ENCODE peak calls at places on chromosome 13, in six cellular contexts. C, X, N, Y, G and L are unnamed samples.

GRCh38 chr13:43572601-43573360 is 214.0 kb downstream of the ENOX1 start:
- DNase-seq in C (no peak), X (no peak), N (no peak), Y (no peak), G (no peak), L (no peak)

GRCh38 chr13:107211073-107211472 is 643.1 kb upstream of the ARGLU1 start:
- DNase-seq in C (peak), X (peak), N (peak), Y (no peak), G (peak), L (peak)

GRCh38 chr13:37175996-37176395 is 70.5 kb upstream of the CSNK1A1L start:
- DNase-seq in C (no peak), X (peak), N (no peak), Y (no peak), G (no peak), L (no peak)

GRCh38 chr13:22369090-22369489 is 698.2 kb downstream of the FGF9 start:
- DNase-seq in C (no peak), X (no peak), N (no peak), Y (no peak), G (no peak), L (no peak)

GRCh38 chr13:73717632-73718031 is 416.6 kb downstream of the KLF12 start:
- DNase-seq in C (no peak), X (peak), N (no peak), Y (no peak), G (no peak), L (peak)

GRCh38 chr13:65553328-65553727 is 1676.8 kb downstream of the PCDH9 start:
- DNase-seq in C (no peak), X (no peak), N (no peak), Y (no peak), G (no peak), L (no peak)

GRCh38 chr13:113061271-113061625 is 44.3 kb upstream of the F7 start:
- DNase-seq in C (no peak), X (no peak), N (no peak), Y (no peak), G (no peak), L (no peak)

GRCh38 chr13:40776681-40777165 is 5.7 kb upstream of the MRPS31 start:
- DNase-seq in C (no peak), X (peak), N (no peak), Y (no peak), G (no peak), L (peak)

GRCh38 chr13:36420437-36420891 is 11.8 kb upstream of the CCNA1 start:
- DNase-seq in C (peak), X (peak), N (peak), Y (peak), G (peak), L (peak)

GRCh38 chr13:49858183-49858856 is 65.8 kb upstream of the KPNA3 start:
- DNase-seq in C (peak), X (no peak), N (peak), Y (no peak), G (no peak), L (no peak)

GRCh38 chr13:23428183-23428528 is 5.3 kb downstream of the SACS start:
- DNase-seq in C (no peak), X (peak), N (no peak), Y (no peak), G (peak), L (no peak)

GRCh38 chr13:80556291-80556690 is 215.4 kb upstream of the SPRY2 start:
- DNase-seq in C (no peak), X (peak), N (no peak), Y (no peak), G (peak), L (no peak)

GRCh38 chr13:103515410-103515809 is 449.2 kb upstream of the SLC10A2 start:
- DNase-seq in C (no peak), X (no peak), N (no peak), Y (no peak), G (no peak), L (no peak)

GRCh38 chr13:19982447-19983043 is 24.0 kb downstream of the ZMYM2 start:
- DNase-seq in C (no peak), X (no peak), N (no peak), Y (no peak), G (peak), L (no peak)

GRCh38 chr13:60538566-60538965 is 141.5 kb downstream of the TDRD3 start:
- DNase-seq in C (no peak), X (no peak), N (no peak), Y (no peak), G (no peak), L (no peak)

GRCh38 chr13:95641291-95641811 is 3.2 kb downstream of the DZIP1 start:
- DNase-seq in C (peak), X (peak), N (no peak), Y (no peak), G (no peak), L (no peak)

GRCh38 chr13:35499131-35500051 is 22.9 kb upstream of the MAB21L1 start:
- DNase-seq in C (no peak), X (no peak), N (no peak), Y (no peak), G (no peak), L (no peak)

GRCh38 chr13:25738342-25738771 is 313.5 kb downstream of the SHISA2 start:
- DNase-seq in C (no peak), X (peak), N (no peak), Y (no peak), G (no peak), L (peak)

GRCh38 chr13:101875091-101875490 is 422.6 kb downstream of the ITGBL1 start:
- DNase-seq in C (no peak), X (no peak), N (no peak), Y (no peak), G (no peak), L (no peak)

GRCh38 chr13:110499621-110500281 is 61.8 kb downstream of the RAB20 start:
- DNase-seq in C (peak), X (no peak), N (no peak), Y (no peak), G (no peak), L (no peak)

GRCh38 chr13:20337894-20338551 is 105.9 kb upstream of the GJB6 start:
- DNase-seq in C (no peak), X (no peak), N (no peak), Y (peak), G (no peak), L (peak)

GRCh38 chr13:60397693-60398437 is 845 bp downstream of the TDRD3 start:
- DNase-seq in C (peak), X (peak), N (peak), Y (no peak), G (no peak), L (peak)

GRCh38 chr13:32001392-32001768 is 30.2 kb upstream of the FRY start:
- DNase-seq in C (peak), X (peak), N (peak), Y (no peak), G (peak), L (peak)

GRCh38 chr13:83984793-83985192 is 102.5 kb upstream of the SLITRK1 start:
- DNase-seq in C (no peak), X (no peak), N (no peak), Y (no peak), G (no peak), L (no peak)

GRCh38 chr13:110371550-110372465 is 64.7 kb downstream of the COL4A2 start:
- DNase-seq in C (peak), X (peak), N (no peak), Y (peak), G (no peak), L (no peak)

GRCh38 chr13:64723735-64724134 is 2506.4 kb downstream of the PCDH9 start:
- DNase-seq in C (peak), X (peak), N (peak), Y (no peak), G (no peak), L (no peak)

GRCh38 chr13:113726961-113727411 is 32.0 kb upstream of the TMEM255B start:
- DNase-seq in C (no peak), X (no peak), N (no peak), Y (no peak), G (no peak), L (no peak)

GRCh38 chr13:54852831-54853230 is 1824.2 kb downstream of the OLFM4 start:
- DNase-seq in C (no peak), X (no peak), N (no peak), Y (no peak), G (no peak), L (peak)

GRCh38 chr13:113273856-113274590 is 23.0 kb upstream of the LAMP1 start:
- DNase-seq in C (no peak), X (no peak), N (no peak), Y (no peak), G (peak), L (peak)

GRCh38 chr13:26498524-26499208 is 58.8 kb upstream of the WASF3 start:
- DNase-seq in C (no peak), X (peak), N (no peak), Y (no peak), G (no peak), L (no peak)

DNA sequence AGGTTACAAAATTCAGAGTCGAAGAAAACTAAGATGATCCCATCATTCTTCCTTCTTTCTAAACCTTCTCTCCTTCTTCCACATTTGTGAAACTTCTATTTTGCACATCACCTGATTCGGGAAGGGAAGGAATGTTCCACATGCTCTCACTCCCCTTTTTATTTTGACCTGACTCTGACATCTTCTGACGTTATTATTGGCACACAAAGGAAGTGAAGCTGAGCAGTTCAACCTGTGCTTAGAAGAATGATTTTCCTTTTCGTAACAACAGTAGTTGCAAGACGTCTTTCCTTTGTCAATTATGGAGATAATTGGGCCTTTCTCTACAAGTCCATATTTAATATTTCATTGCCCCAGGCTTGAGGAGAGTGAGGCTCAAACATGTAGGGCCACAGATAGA is 18.0 kb downstream of the FAM124A start:
- DNase-seq in C (no peak), X (no peak), N (no peak), Y (no peak), G (no peak), L (no peak)
- TF ChIP-seq MYC in C (no peak), X (no peak), N (no peak), Y (no peak), G (no peak), L (no peak)

GRCh38 chr13:92804346-92804745 is 422.3 kb upstream of the GPC6 start:
- DNase-seq in C (no peak), X (no peak), N (no peak), Y (no peak), G (no peak), L (no peak)
- TF ChIP-seq MYC in C (no peak), X (no peak), N (no peak), Y (no peak), G (no peak), L (no peak)

DNA sequence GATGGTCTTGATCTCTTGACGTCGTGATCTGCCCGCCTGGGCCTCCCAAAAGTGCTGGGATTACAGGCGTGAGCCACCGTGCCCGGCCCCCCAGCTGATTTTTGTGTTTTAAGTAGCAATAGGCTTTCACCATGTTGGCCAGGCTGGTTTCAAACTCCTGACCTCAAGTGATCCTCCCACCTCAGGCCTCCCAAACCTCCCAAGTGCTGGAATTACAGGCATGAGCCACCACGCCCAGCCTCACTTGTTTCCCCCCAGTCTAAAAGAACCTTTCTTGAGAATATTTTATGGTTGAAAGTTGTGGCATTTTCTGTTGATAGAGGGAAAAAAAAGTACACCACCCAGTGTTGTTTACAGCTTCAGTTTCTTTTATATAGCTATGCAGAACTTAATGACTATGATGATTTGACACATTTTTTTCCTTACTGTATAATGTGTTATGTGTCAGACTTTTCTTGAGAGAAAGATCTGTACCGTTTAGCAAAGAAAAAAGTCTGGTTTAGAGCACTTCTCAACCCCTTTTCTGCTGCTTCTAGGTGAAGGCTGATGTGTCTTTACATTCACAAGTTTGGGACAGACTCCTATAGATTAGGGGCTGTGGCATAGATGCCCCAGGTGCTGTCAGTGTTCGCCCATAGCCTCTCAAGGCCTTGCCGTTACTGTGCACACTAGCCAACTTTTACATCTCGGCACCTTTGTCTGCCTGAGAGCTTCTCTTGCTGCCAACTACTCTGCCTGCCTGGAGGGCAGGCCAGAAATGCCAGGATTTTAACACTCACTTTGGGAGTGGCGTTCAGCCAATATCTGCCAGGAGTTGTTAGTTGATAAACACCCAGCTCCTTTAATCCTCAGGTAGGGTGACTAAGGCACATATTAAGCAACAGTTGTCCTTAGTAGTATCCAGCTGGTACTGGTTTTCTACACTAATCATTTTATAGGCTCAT is 33.0 kb downstream of the KCTD4 start:
- DNase-seq in C (peak), X (no peak), N (no peak), Y (no peak), G (peak), L (peak)
- TF ChIP-seq MYC in C (no peak), X (no peak), N (no peak), Y (no peak), G (no peak), L (no peak)

GRCh38 chr13:30382836-30383525 is 39.3 kb upstream of the UBE2L5 start:
- DNase-seq in C (no peak), X (no peak), N (no peak), Y (no peak), G (no peak), L (no peak)
- TF ChIP-seq MYC in C (no peak), X (no peak), N (no peak), Y (no peak), G (no peak), L (no peak)